ENCODE peak calls at places on chromosomes 11 and 22, in nine cellular contexts. S is H1, E is sigmoid colon, D is A549, B is tibial nerve, Y is suprapubic skin, L is transverse colon, O is K562, T is esophagus muscularis mucosa. M is an unnamed sample.

GRCh38 chr11:77752518-77752917 is 68.0 kb downstream of the RSF1 start:
- DNase-seq in S (no peak), E (no peak), D (no peak), B (no peak), Y (no peak), L (no peak), O (no peak), T (no peak), M (no peak)

GRCh38 chr11:35375332-35376125 is 43.8 kb downstream of the SLC1A2 start:
- DNase-seq in S (no peak), E (no peak), D (no peak), B (no peak), Y (no peak), L (no peak), O (no peak), T (no peak), M (no peak)

GRCh38 chr11:24400059-24400665 is 96.7 kb upstream of the LUZP2 start:
- DNase-seq in S (no peak), E (no peak), D (no peak), B (no peak), Y (no peak), L (no peak), O (no peak), T (no peak), M (no peak)

GRCh38 chr11:64789331-64790204 is 11.2 kb upstream of the SF1 start:
- DNase-seq in S (no peak), E (peak), D (no peak), B (no peak), Y (no peak), L (no peak), O (no peak), T (no peak), M (no peak)

GRCh38 chr11:86940122-86940777 is 14.9 kb downstream of the FZD4 start:
- DNase-seq in S (no peak), E (peak), D (no peak), B (peak), Y (no peak), L (peak), O (peak), T (no peak), M (peak)

GRCh38 chr11:114317738-114318137 is 21.5 kb downstream of the NNMT start:
- DNase-seq in S (peak), E (no peak), D (no peak), B (no peak), Y (no peak), L (no peak), O (peak), T (peak), M (peak)

GRCh38 chr11:26286472-26287066 is 45.4 kb upstream of the ANO3 start:
- DNase-seq in S (no peak), E (no peak), D (no peak), B (no peak), Y (no peak), L (no peak), O (no peak), T (no peak), M (no peak)

GRCh38 chr11:114260077-114260476 is 36.1 kb upstream of the NNMT start:
- DNase-seq in S (no peak), E (no peak), D (no peak), B (no peak), Y (no peak), L (no peak), O (no peak), T (no peak), M (no peak)

GRCh38 chr11:8917157-8917820 is 6.3 kb downstream of the AKIP1 start:
- DNase-seq in S (no peak), E (peak), D (no peak), B (no peak), Y (no peak), L (no peak), O (no peak), T (no peak), M (peak)

GRCh38 chr22:41919357-41920224 is 4.7 kb upstream of the SHISA8 start:
- DNase-seq in S (peak), E (no peak), D (no peak), B (no peak), Y (no peak), L (peak), O (peak), T (no peak), M (peak)

GRCh38 chr11:32391965-32392553 is 43.3 kb downstream of the WT1 start:
- DNase-seq in S (no peak), E (no peak), D (no peak), B (no peak), Y (no peak), L (no peak), O (no peak), T (no peak), M (no peak)

GRCh38 chr11:65870706-65871681 is 1.6 kb downstream of the EFEMP2 start:
- DNase-seq in S (no peak), E (peak), D (no peak), B (no peak), Y (no peak), L (no peak), O (no peak), T (no peak), M (peak)

GRCh38 chr11:65873280-65874156 is 918 bp upstream of the EFEMP2 start:
- DNase-seq in S (peak), E (peak), D (peak), B (peak), Y (peak), L (peak), O (peak), T (peak), M (peak)

GRCh38 chr11:65872555-65873279 is at the start of gene EFEMP2:
- DNase-seq in S (peak), E (peak), D (no peak), B (no peak), Y (no peak), L (no peak), O (no peak), T (no peak), M (peak)

GRCh38 chr11:65870307-65870658 is 2.3 kb downstream of the EFEMP2 start:
- DNase-seq in S (no peak), E (no peak), D (no peak), B (no peak), Y (no peak), L (no peak), O (no peak), T (no peak), M (no peak)

DNA sequence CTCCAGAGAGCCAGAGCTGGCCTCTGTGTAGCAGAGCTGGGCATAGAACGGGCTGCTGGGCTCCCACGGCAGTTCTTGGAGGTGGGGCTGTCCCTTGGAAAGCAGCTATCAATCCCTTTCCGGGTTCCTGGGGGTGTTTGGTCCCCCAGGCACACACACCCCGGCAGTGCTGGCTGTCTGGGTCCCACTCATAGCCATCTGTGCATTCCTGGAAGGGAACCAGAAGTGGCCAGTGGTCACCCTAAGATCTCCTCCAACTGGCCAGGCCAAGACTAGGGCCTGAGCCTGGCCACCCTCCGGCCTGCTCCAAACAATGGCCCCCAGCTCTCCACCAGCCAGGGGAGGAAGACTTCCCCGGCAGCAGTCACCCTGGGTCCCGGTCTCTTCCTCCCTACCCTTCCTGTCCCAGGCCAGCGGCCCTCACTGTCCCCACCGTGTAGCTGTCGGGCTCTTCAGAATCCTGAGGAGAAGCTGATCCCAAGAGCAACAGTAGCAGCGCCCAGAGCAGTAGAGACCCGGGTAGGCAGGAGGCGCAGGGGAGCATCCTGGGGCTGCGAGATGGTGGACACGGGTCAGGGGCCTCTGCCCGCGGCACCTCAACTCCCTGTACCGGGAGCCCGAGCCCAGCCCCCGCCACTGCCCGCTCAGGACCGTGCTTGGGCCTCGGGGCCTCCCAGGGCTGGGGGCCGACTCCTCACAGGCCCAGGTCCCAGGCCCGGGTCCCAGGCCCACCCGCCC is 620 bp downstream of the EFEMP2 start:
- DNase-seq in S (peak), E (peak), D (no peak), B (no peak), Y (no peak), L (no peak), O (no peak), T (no peak), M (peak)
- TF ChIP-seq EP300 in S (no peak), E (no peak), D (no peak), B (no peak), Y (no peak), L (no peak), O (no peak), T (no peak), M (no peak)

GRCh38 chr11:117096140-117096972 is 1.9 kb downstream of the SIK3 start:
- DNase-seq in S (peak), E (no peak), D (no peak), B (no peak), Y (peak), L (peak), O (peak), T (no peak), M (no peak)
- TF ChIP-seq CTCF in S (peak), E (no peak), D (no peak), B (no peak), Y (no peak), L (no peak), O (peak), T (no peak), M (no peak)

GRCh38 chr11:92594251-92594650 is 369.6 kb downstream of the FAT3 start:
- DNase-seq in S (no peak), E (no peak), D (no peak), B (no peak), Y (no peak), L (no peak), O (no peak), T (no peak), M (no peak)
- TF ChIP-seq EP300 in S (no peak), E (no peak), D (no peak), B (no peak), Y (no peak), L (no peak), O (no peak), T (no peak), M (no peak)

GRCh38 chr22:43537019-43537585 is 125.3 kb downstream of the MPPED1 start:
- DNase-seq in S (no peak), E (peak), D (no peak), B (no peak), Y (no peak), L (no peak), O (peak), T (no peak), M (no peak)
- TF ChIP-seq CTCF in S (no peak), E (no peak), D (no peak), B (no peak), Y (no peak), L (no peak), O (peak), T (no peak), M (no peak)

DNA sequence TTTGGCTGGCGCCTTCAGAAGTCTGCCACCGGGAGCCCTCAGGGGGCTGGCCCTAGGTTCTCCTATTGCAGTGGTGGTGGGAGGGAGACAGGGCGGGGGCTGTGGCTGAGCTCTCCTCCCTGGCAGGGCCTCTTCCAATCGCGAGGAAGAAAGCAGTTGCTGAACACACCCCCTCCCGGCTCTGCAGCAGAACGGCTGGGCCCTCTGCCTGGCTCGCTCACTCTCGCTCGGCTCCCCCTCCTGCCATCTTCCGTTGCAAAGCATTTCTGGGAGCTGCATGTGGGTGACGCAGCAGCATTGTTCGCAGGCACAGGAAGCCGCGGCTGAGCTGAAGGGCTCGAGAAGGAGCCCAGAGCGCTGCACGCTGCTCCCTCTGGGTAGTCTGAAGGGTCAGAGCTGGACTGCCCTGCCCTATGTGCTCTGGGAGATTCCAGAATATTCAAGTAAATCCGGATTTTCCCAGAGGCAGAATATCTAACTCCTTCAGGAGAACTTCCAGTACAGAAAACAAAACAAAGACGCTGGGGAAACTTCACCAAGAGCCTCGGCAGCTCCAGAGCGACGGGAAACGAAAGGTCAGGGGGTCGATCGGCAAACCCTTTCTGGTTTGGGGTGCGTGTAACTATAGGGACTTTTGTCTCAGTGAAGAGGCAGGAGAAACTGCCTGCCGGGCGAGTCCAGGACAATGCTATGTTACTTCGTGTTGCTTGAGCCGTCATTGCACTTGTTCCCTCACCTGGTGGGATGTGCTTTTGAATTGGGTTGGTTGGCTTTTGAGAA is 26.3 kb upstream of the GRK2 start:
- DNase-seq in S (peak), E (peak), D (peak), B (peak), Y (peak), L (peak), O (peak), T (peak), M (peak)
- TF ChIP-seq EP300 in S (peak), E (peak), D (no peak), B (no peak), Y (no peak), L (no peak), O (peak), T (no peak), M (no peak)

GRCh38 chr11:66264893-66265292 is 3.5 kb upstream of the RAB1B start:
- DNase-seq in S (peak), E (no peak), D (no peak), B (no peak), Y (no peak), L (peak), O (peak), T (no peak), M (peak)
- TF ChIP-seq CTCF in S (peak), E (no peak), D (peak), B (no peak), Y (no peak), L (peak), O (peak), T (no peak), M (no peak)

GRCh38 chr22:49372111-49372529 is 455.6 kb downstream of the BRD1 start:
- DNase-seq in S (no peak), E (no peak), D (no peak), B (no peak), Y (peak), L (no peak), O (no peak), T (no peak), M (no peak)

GRCh38 chr22:49371325-49372110 is 456.2 kb downstream of the BRD1 start:
- DNase-seq in S (no peak), E (no peak), D (no peak), B (no peak), Y (peak), L (no peak), O (no peak), T (no peak), M (no peak)

GRCh38 chr22:49373289-49373666 is 454.4 kb downstream of the BRD1 start:
- DNase-seq in S (no peak), E (no peak), D (no peak), B (no peak), Y (peak), L (no peak), O (no peak), T (no peak), M (no peak)

GRCh38 chr22:49373801-49374226 is 453.9 kb downstream of the BRD1 start:
- DNase-seq in S (no peak), E (no peak), D (no peak), B (no peak), Y (peak), L (no peak), O (no peak), T (no peak), M (no peak)

DNA sequence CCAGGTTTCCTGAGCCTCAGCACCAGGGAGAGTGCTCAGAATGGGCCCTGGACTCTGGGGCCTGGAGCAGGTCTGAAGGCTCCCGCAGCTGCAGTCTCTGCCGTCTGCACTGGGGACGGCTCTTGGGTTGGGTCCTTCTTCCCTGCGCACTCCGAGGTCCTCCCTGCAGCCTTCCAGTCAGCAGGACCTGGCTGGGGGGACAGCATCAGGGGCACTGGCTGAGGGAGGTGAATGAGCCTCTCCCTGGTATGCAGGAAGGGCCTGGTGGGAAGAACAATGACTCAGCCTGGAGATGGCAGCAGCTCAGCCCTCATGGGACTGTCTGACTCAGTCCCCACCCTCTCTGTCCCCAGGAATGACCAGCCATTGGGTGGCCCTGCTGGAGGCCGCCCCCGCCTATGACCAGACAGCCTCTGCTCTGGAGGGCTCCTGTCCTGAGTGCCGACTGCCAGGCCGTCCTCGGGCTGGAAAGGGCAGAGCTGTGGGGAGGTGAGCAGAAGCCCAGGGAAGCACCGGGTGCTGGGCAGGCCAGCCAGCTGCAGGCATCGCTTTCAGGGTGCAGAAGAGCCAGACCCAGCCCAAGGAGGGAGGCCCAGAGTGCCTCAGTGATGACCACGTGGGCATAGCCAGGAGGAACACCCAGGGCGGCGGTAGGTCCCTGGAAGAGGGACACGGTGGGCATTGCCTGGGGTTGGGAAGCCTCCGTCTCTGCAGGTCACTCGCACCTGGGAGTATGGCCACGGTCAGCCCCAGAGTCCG is 455.0 kb downstream of the BRD1 start:
- DNase-seq in S (no peak), E (no peak), D (peak), B (no peak), Y (peak), L (no peak), O (peak), T (no peak), M (no peak)
- TF ChIP-seq EP300 in S (no peak), E (no peak), D (no peak), B (no peak), Y (no peak), L (no peak), O (no peak), T (no peak), M (no peak)